ENCODE peak calls at places on chromosomes 2 and 18, in ten cellular contexts. X, G, F, C, Z, N, B, U, L and T are unnamed samples.

GRCh38 chr2:128145651-128146050 is 54.7 kb downstream of the UGGT1 start:
- DNase-seq in X (no peak), G (no peak), F (no peak), C (no peak), Z (no peak), N (no peak), B (no peak), U (no peak), L (no peak), T (no peak)

GRCh38 chr2:150041721-150042450 is 445.6 kb downstream of the RND3 start:
- DNase-seq in X (peak), G (no peak), F (no peak), C (no peak), Z (peak), N (peak), B (no peak), U (no peak), L (no peak), T (no peak)

GRCh38 chr18:78686976-78687685 is 292.5 kb upstream of the SALL3 start:
- DNase-seq in X (no peak), G (no peak), F (no peak), C (no peak), Z (no peak), N (no peak), B (no peak), U (no peak), L (no peak), T (no peak)

GRCh38 chr2:12442627-12442928 is 274.2 kb upstream of the TRIB2 start:
- DNase-seq in X (no peak), G (no peak), F (no peak), C (no peak), Z (no peak), N (peak), B (no peak), U (no peak), L (no peak), T (no peak)

GRCh38 chr2:61620244-61621159 is 82.3 kb upstream of the XPO1 start:
- DNase-seq in X (peak), G (peak), F (no peak), C (no peak), Z (peak), N (peak), B (no peak), U (no peak), L (no peak), T (no peak)

GRCh38 chr2:228600265-228600664 is 418.8 kb upstream of the SPHKAP start:
- DNase-seq in X (peak), G (peak), F (no peak), C (no peak), Z (peak), N (peak), B (no peak), U (no peak), L (no peak), T (no peak)

GRCh38 chr2:188158337-188159100 is 133.2 kb upstream of the GULP1 start:
- DNase-seq in X (peak), G (no peak), F (no peak), C (no peak), Z (peak), N (peak), B (no peak), U (no peak), L (no peak), T (no peak)

GRCh38 chr2:65456074-65456473 is 23.7 kb upstream of the SPRED2 start:
- DNase-seq in X (peak), G (peak), F (no peak), C (no peak), Z (peak), N (peak), B (no peak), U (no peak), L (no peak), T (no peak)